ENCODE peak calls at places on chromosomes 16 and 17, in ten cellular contexts. C is NCI-H1417; E is T-helper 2 cell treated with Interferon-gamma antibody and Interleukin-4, amounts not matched to agents 5 μg/mL and 100 μg/mL, for 36 hours; Q is activated naive CD8-positive, alpha-beta T cell treated with anti-CD3 and anti-CD28 coated beads for 36 hours; T is amniotic stem cell; A is caudate nucleus; N is activated CD8-positive, alpha-beta memory T cell treated with anti-CD3 and anti-CD28 coated beads for 4 hours; F is NCI-H1436; M is C1 segment of cervical spinal cord; R is activated T-cell treated with anti-CD3 and anti-CD28 coated beads for 1 hour. V is an unnamed sample.

GRCh38 chr17:64187093-64187895 is 57.4 kb upstream of the ERN1 start:
- DNase-seq in R (no peak), A (no peak), F (no peak), Q (no peak), M (no peak), T (no peak), N (no peak), E (no peak), C (no peak), V (no peak)

GRCh38 chr16:2473999-2474876 is 689 bp upstream of the TBC1D24 start:
- DNase-seq in M (no peak), Q (peak; percentile 71), T (no peak), F (no peak), E (peak; percentile 35), C (peak; percentile 69), N (peak; percentile 12), A (peak; percentile 27), R (peak; percentile 46), V (peak; percentile 81)

GRCh38 chr17:73257516-73257915 is 4.2 kb downstream of the CPSF4L start:
- DNase-seq in N (no peak), C (no peak), T (no peak), M (no peak), Q (no peak), A (no peak), E (no peak), F (no peak), R (no peak), V (no peak)

GRCh38 chr16:85399583-85400284 is 213.4 kb upstream of the GSE1 start:
- DNase-seq in R (no peak), Q (no peak), F (no peak), C (peak; percentile 66), A (no peak), M (no peak), N (no peak), T (no peak), E (no peak), V (no peak)

GRCh38 chr17:30970757-30971567 is at the start of gene RNF135:
- DNase-seq in R (peak; percentile 45), E (peak; percentile 71), T (peak; percentile 51), F (no peak), Q (peak; percentile 74), A (peak; percentile 36), C (peak; percentile 81), N (peak; percentile 20), M (peak; percentile 66), V (peak; percentile 84)

GRCh38 chr16:17144431-17144830 is 326.3 kb downstream of the XYLT1 start:
- DNase-seq in C (no peak), F (no peak), A (no peak), E (no peak), N (no peak), M (no peak), T (no peak), Q (no peak), R (no peak), V (no peak)

GRCh38 chr16:3520398-3520797 is 19.6 kb downstream of the CLUAP1 start:
- DNase-seq in E (no peak), Q (no peak), F (no peak), A (no peak), N (no peak), C (no peak), T (no peak), M (no peak), R (no peak), V (no peak)

GRCh38 chr16:11796227-11797165 is 562 bp downstream of the ZC3H7A start:
- DNase-seq in T (peak; percentile 34), A (peak; percentile 26), F (no peak), N (no peak), Q (peak; percentile 34), M (peak; percentile 29), C (peak; percentile 32), E (peak; percentile 43), R (no peak), V (peak; percentile 40)

GRCh38 chr16:1042776-1043349 is 29.7 kb upstream of the SSTR5 start:
- DNase-seq in M (no peak), Q (no peak), R (no peak), E (no peak), F (no peak), C (peak; percentile 64), T (no peak), N (no peak), A (no peak), V (no peak)

GRCh38 chr16:49884033-49884707 is 28.3 kb upstream of the ZNF423 start:
- DNase-seq in T (no peak), M (no peak), Q (no peak), N (no peak), F (no peak), A (no peak), R (no peak), C (no peak), E (no peak), V (no peak)

GRCh38 chr17:81239714-81240555 is 817 bp downstream of the NDUFAF8 start:
- DNase-seq in F (no peak), T (no peak), R (peak; percentile 14), N (peak; percentile 21), E (peak; percentile 31), A (no peak), C (no peak), M (no peak), Q (peak; percentile 66), V (peak; percentile 71)

GRCh38 chr16:89495121-89495520 is 4.8 kb upstream of the ANKRD11 start:
- DNase-seq in M (no peak), Q (no peak), N (no peak), F (no peak), R (no peak), A (no peak), E (no peak), T (no peak), C (no peak), V (no peak)

GRCh38 chr17:36862116-36862920 is 75.0 kb upstream of the LHX1 start:
- DNase-seq in C (no peak), Q (no peak), M (no peak), E (no peak), A (no peak), F (no peak), N (no peak), R (no peak), T (no peak), V (no peak)

GRCh38 chr17:82458885-82459424 is 414 bp downstream of the NARF start:
- DNase-seq in E (peak; percentile 39), A (no peak), Q (no peak), M (no peak), C (peak; percentile 76), F (no peak), N (no peak), T (no peak), R (no peak), V (no peak)

GRCh38 chr17:5533486-5534315 is 47.3 kb downstream of the MIS12 start:
- DNase-seq in M (no peak), N (no peak), F (no peak), Q (no peak), E (no peak), A (no peak), R (no peak), T (no peak), C (no peak), V (no peak)

GRCh38 chr16:10791048-10791447 is 27.5 kb downstream of the TVP23A start:
- DNase-seq in Q (no peak), F (no peak), R (no peak), M (no peak), C (no peak), T (no peak), A (no peak), E (no peak), N (no peak), V (no peak)

GRCh38 chr17:35588196-35588920 is 1.2 kb downstream of the AP2B1 start:
- DNase-seq in R (no peak), M (no peak), F (no peak), Q (no peak), T (peak; percentile 16), C (no peak), N (no peak), E (no peak), A (no peak), V (no peak)

GRCh38 chr16:30902070-30902972 is 5.9 kb downstream of the CTF1 start:
- DNase-seq in A (no peak), E (peak; percentile 72), C (peak; percentile 80), F (peak; percentile 40), R (peak; percentile 41), Q (peak; percentile 76), T (peak; percentile 42), N (no peak), M (peak; percentile 33), V (peak; percentile 94)

GRCh38 chr16:81565633-81566032 is 121.0 kb downstream of the CMIP start:
- DNase-seq in C (no peak), E (no peak), F (no peak), N (no peak), Q (no peak), M (no peak), T (no peak), R (no peak), A (no peak), V (no peak)

GRCh38 chr17:59124665-59125064 is 18.0 kb upstream of the TRIM37 start:
- DNase-seq in T (no peak), Q (no peak), C (no peak), N (no peak), M (no peak), R (no peak), F (no peak), E (no peak), A (no peak), V (no peak)

GRCh38 chr17:18981385-18981641 is 23.3 kb downstream of the FAM83G start:
- DNase-seq in R (no peak), E (no peak), M (no peak), F (no peak), N (no peak), C (no peak), Q (no peak), T (no peak), A (no peak), V (no peak)

GRCh38 chr17:74757502-74757901 is 9.1 kb downstream of the NHERF1 start:
- DNase-seq in M (no peak), E (no peak), F (no peak), A (no peak), C (no peak), N (no peak), T (no peak), Q (no peak), R (no peak), V (no peak)

GRCh38 chr17:81245665-81246342 is 6.7 kb downstream of the NDUFAF8 start:
- DNase-seq in E (no peak), T (no peak), R (no peak), N (no peak), Q (no peak), A (no peak), M (no peak), C (no peak), F (no peak), V (no peak)

GRCh38 chr17:80025796-80026195 is 9.9 kb downstream of the TBC1D16 start:
- DNase-seq in T (no peak), Q (no peak), N (no peak), C (peak; percentile 45), E (no peak), M (no peak), R (no peak), A (no peak), F (peak; percentile 20), V (no peak)

GRCh38 chr17:60630352-60630751 is 30.4 kb downstream of the PPM1D start:
- DNase-seq in N (no peak), A (no peak), M (no peak), T (no peak), C (no peak), R (no peak), Q (no peak), E (no peak), F (no peak), V (no peak)

GRCh38 chr17:80331820-80332219 is 71.2 kb downstream of the RNF213 start:
- DNase-seq in F (no peak), N (no peak), M (no peak), E (no peak), C (no peak), A (no peak), T (no peak), Q (no peak), R (no peak), V (no peak)

GRCh38 chr16:66927918-66928649 is 2.7 kb upstream of the RRAD start:
- DNase-seq in C (no peak), N (no peak), T (no peak), F (no peak), Q (no peak), E (peak; percentile 22), A (no peak), M (no peak), R (no peak), V (no peak)

GRCh38 chr16:80804061-80804450 is 342 bp downstream of the CDYL2 start:
- DNase-seq in Q (peak; percentile 66), N (peak; percentile 5), E (peak; percentile 61), F (no peak), T (no peak), A (peak; percentile 28), R (peak; percentile 41), M (no peak), C (peak; percentile 20), V (no peak)